ENCODE peak calls at places on chromosomes 12 and 14, in ten cellular contexts. One of them, this sample, is unnamed.

GRCh38 chr12:95601091-95601490 is 49.8 kb upstream of the USP44 start:
- DNase-seq in PC-9: no peak
- DNase-seq in right lobe of liver: no peak
- DNase-seq in PC-3: no peak
- DNase-seq in choroid plexus epithelial cell: no peak
- DNase-seq in right cardiac atrium: no peak
- DNase-seq in MG63: no peak
- DNase-seq in fibroblast of the aortic adventitia: peak
- DNase-seq in A549: no peak
- DNase-seq in uterus: no peak
- DNase-seq in this sample: no peak

GRCh38 chr12:47133981-47134380 is 54.2 kb upstream of the AMIGO2 start:
- DNase-seq in PC-9: no peak
- DNase-seq in right lobe of liver: no peak
- DNase-seq in PC-3: no peak
- DNase-seq in choroid plexus epithelial cell: no peak
- DNase-seq in right cardiac atrium: no peak
- DNase-seq in MG63: no peak
- DNase-seq in fibroblast of the aortic adventitia: no peak
- DNase-seq in A549: no peak
- DNase-seq in uterus: no peak
- DNase-seq in this sample: no peak

GRCh38 chr12:121196902-121197301 is 13.0 kb upstream of the P2RX4 start:
- DNase-seq in PC-9: no peak
- DNase-seq in right lobe of liver: no peak
- DNase-seq in PC-3: no peak
- DNase-seq in choroid plexus epithelial cell: no peak
- DNase-seq in right cardiac atrium: no peak
- DNase-seq in MG63: no peak
- DNase-seq in fibroblast of the aortic adventitia: no peak
- DNase-seq in A549: no peak
- DNase-seq in uterus: no peak
- DNase-seq in this sample: no peak

GRCh38 chr12:52454411-52455201 is 2.7 kb upstream of the KRT6B start:
- DNase-seq in PC-9: peak
- DNase-seq in right lobe of liver: no peak
- DNase-seq in PC-3: peak
- DNase-seq in choroid plexus epithelial cell: no peak
- DNase-seq in right cardiac atrium: no peak
- DNase-seq in MG63: no peak
- DNase-seq in fibroblast of the aortic adventitia: no peak
- DNase-seq in A549: no peak
- DNase-seq in uterus: no peak
- DNase-seq in this sample: no peak

GRCh38 chr14:95044463-95045254 is 112.7 kb downstream of the DICER1 start:
- DNase-seq in PC-9: no peak
- DNase-seq in right lobe of liver: no peak
- DNase-seq in PC-3: no peak
- DNase-seq in choroid plexus epithelial cell: no peak
- DNase-seq in right cardiac atrium: no peak
- DNase-seq in MG63: no peak
- DNase-seq in fibroblast of the aortic adventitia: no peak
- DNase-seq in A549: no peak
- DNase-seq in uterus: no peak
- DNase-seq in this sample: peak

GRCh38 chr12:93107943-93108342 is 178.8 kb upstream of the EEA1 start:
- DNase-seq in PC-9: no peak
- DNase-seq in right lobe of liver: no peak
- DNase-seq in PC-3: no peak
- DNase-seq in choroid plexus epithelial cell: no peak
- DNase-seq in right cardiac atrium: no peak
- DNase-seq in MG63: no peak
- DNase-seq in fibroblast of the aortic adventitia: no peak
- DNase-seq in A549: no peak
- DNase-seq in uterus: no peak
- DNase-seq in this sample: no peak

GRCh38 chr12:1339608-1340319 is 254.6 kb downstream of the FBXL14 start:
- DNase-seq in PC-9: no peak
- DNase-seq in right lobe of liver: no peak
- DNase-seq in PC-3: no peak
- DNase-seq in choroid plexus epithelial cell: no peak
- DNase-seq in right cardiac atrium: no peak
- DNase-seq in MG63: no peak
- DNase-seq in fibroblast of the aortic adventitia: no peak
- DNase-seq in A549: no peak
- DNase-seq in uterus: no peak
- DNase-seq in this sample: no peak

GRCh38 chr12:93943766-93944165 is 204.6 kb upstream of the PLXNC1 start:
- DNase-seq in PC-9: no peak
- DNase-seq in right lobe of liver: no peak
- DNase-seq in PC-3: peak
- DNase-seq in choroid plexus epithelial cell: peak
- DNase-seq in right cardiac atrium: peak
- DNase-seq in MG63: peak
- DNase-seq in fibroblast of the aortic adventitia: peak
- DNase-seq in A549: no peak
- DNase-seq in uterus: no peak
- DNase-seq in this sample: no peak

GRCh38 chr14:63308723-63309317 is 9.9 kb downstream of the GPHB5 start:
- DNase-seq in PC-9: no peak
- DNase-seq in right lobe of liver: no peak
- DNase-seq in PC-3: peak
- DNase-seq in choroid plexus epithelial cell: peak
- DNase-seq in right cardiac atrium: no peak
- DNase-seq in MG63: no peak
- DNase-seq in fibroblast of the aortic adventitia: peak
- DNase-seq in A549: no peak
- DNase-seq in uterus: no peak
- DNase-seq in this sample: no peak

GRCh38 chr12:12032260-12032761 is 38.4 kb upstream of the BCL2L14 start:
- DNase-seq in PC-9: no peak
- DNase-seq in right lobe of liver: peak
- DNase-seq in PC-3: no peak
- DNase-seq in choroid plexus epithelial cell: no peak
- DNase-seq in right cardiac atrium: no peak
- DNase-seq in MG63: no peak
- DNase-seq in fibroblast of the aortic adventitia: no peak
- DNase-seq in A549: no peak
- DNase-seq in uterus: no peak
- DNase-seq in this sample: no peak

DNA sequence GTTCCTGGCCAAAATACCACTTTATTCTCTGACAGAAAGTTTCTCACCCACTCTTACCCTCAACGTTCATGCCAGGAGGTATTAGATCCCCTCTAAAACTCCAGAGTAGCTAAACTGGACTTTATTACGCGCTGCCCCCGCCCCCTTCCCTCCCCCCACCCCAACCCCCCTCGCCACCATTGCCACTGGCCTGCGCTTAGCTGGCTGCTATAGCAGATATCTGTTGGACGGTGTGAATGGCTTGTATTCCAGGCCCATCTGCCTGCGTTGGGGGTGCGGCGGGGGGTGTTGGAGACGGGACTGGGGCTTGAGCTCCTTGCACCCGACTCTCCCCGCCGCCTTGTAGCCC is 564 bp upstream of the THTPA start:
- DNase-seq in PC-9: no peak
- DNase-seq in right lobe of liver: no peak
- DNase-seq in PC-3: no peak
- DNase-seq in choroid plexus epithelial cell: no peak
- DNase-seq in right cardiac atrium: no peak
- DNase-seq in MG63: no peak
- DNase-seq in fibroblast of the aortic adventitia: no peak
- DNase-seq in A549: no peak
- DNase-seq in uterus: no peak
- DNase-seq in this sample: no peak
- H3K4me3 ChIP-seq in PC-9: peak
- H3K4me3 ChIP-seq in right lobe of liver: peak
- H3K4me3 ChIP-seq in PC-3: peak
- H3K4me3 ChIP-seq in choroid plexus epithelial cell: peak
- H3K4me3 ChIP-seq in right cardiac atrium: peak
- H3K4me3 ChIP-seq in MG63: peak
- H3K4me3 ChIP-seq in fibroblast of the aortic adventitia: peak
- H3K4me3 ChIP-seq in A549: peak
- H3K4me3 ChIP-seq in uterus: peak
- H3K4me3 ChIP-seq in this sample: peak

GRCh38 chr12:48856379-48856778 is 4.4 kb upstream of the DDX23 start:
- DNase-seq in PC-9: no peak
- DNase-seq in right lobe of liver: no peak
- DNase-seq in PC-3: no peak
- DNase-seq in choroid plexus epithelial cell: no peak
- DNase-seq in right cardiac atrium: no peak
- DNase-seq in MG63: no peak
- DNase-seq in fibroblast of the aortic adventitia: no peak
- DNase-seq in A549: no peak
- DNase-seq in uterus: no peak
- DNase-seq in this sample: no peak

GRCh38 chr12:48852734-48853168 is 788 bp upstream of the DDX23 start:
- DNase-seq in PC-9: no peak
- DNase-seq in right lobe of liver: no peak
- DNase-seq in PC-3: no peak
- DNase-seq in choroid plexus epithelial cell: no peak
- DNase-seq in right cardiac atrium: no peak
- DNase-seq in MG63: no peak
- DNase-seq in fibroblast of the aortic adventitia: no peak
- DNase-seq in A549: no peak
- DNase-seq in uterus: no peak
- DNase-seq in this sample: no peak

GRCh38 chr12:48854488-48854887 is 2.5 kb upstream of the DDX23 start:
- DNase-seq in PC-9: no peak
- DNase-seq in right lobe of liver: no peak
- DNase-seq in PC-3: no peak
- DNase-seq in choroid plexus epithelial cell: no peak
- DNase-seq in right cardiac atrium: no peak
- DNase-seq in MG63: no peak
- DNase-seq in fibroblast of the aortic adventitia: no peak
- DNase-seq in A549: no peak
- DNase-seq in uterus: no peak
- DNase-seq in this sample: no peak

GRCh38 chr12:48851883-48852733 is at the start of gene DDX23:
- DNase-seq in PC-9: peak
- DNase-seq in right lobe of liver: peak
- DNase-seq in PC-3: peak
- DNase-seq in choroid plexus epithelial cell: peak
- DNase-seq in right cardiac atrium: peak
- DNase-seq in MG63: peak
- DNase-seq in fibroblast of the aortic adventitia: peak
- DNase-seq in A549: peak
- DNase-seq in uterus: peak
- DNase-seq in this sample: peak

DNA sequence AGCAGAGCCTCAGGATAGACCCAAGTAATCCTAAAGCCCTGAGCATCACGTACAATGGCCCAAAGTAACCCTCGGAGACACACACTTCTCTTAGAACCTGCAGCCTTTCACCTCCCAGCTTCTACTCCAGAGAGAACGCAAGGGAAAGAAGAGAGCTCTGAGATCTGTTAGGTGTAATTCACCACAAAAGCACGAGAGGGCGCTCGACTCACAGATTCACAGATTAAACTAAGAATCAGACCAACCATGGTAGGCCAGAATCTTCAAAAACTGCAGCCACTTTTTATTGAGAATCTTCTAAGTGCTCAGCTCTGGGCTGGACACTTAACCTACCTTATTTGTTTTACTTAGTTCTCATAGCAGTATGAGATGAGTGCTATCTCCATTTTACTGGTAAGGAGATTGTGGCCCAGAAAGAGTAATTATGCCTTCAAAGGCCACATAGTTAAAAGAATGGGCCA is 1.3 kb upstream of the DDX23 start:
- DNase-seq in PC-9: peak
- DNase-seq in right lobe of liver: peak
- DNase-seq in PC-3: peak
- DNase-seq in choroid plexus epithelial cell: peak
- DNase-seq in right cardiac atrium: peak
- DNase-seq in MG63: peak
- DNase-seq in fibroblast of the aortic adventitia: peak
- DNase-seq in A549: peak
- DNase-seq in uterus: peak
- DNase-seq in this sample: peak
- H3K4me3 ChIP-seq in PC-9: peak
- H3K4me3 ChIP-seq in right lobe of liver: peak
- H3K4me3 ChIP-seq in PC-3: peak
- H3K4me3 ChIP-seq in choroid plexus epithelial cell: no peak
- H3K4me3 ChIP-seq in right cardiac atrium: peak
- H3K4me3 ChIP-seq in MG63: peak
- H3K4me3 ChIP-seq in fibroblast of the aortic adventitia: peak
- H3K4me3 ChIP-seq in A549: peak
- H3K4me3 ChIP-seq in uterus: peak
- H3K4me3 ChIP-seq in this sample: peak

GRCh38 chr14:66619952-66620351 is 112.0 kb downstream of the GPHN start:
- DNase-seq in PC-9: no peak
- DNase-seq in right lobe of liver: no peak
- DNase-seq in PC-3: no peak
- DNase-seq in choroid plexus epithelial cell: no peak
- DNase-seq in right cardiac atrium: no peak
- DNase-seq in MG63: no peak
- DNase-seq in fibroblast of the aortic adventitia: no peak
- DNase-seq in A549: no peak
- DNase-seq in uterus: no peak
- DNase-seq in this sample: no peak

GRCh38 chr14:66628646-66629045 is 120.7 kb downstream of the GPHN start:
- DNase-seq in PC-9: no peak
- DNase-seq in right lobe of liver: no peak
- DNase-seq in PC-3: no peak
- DNase-seq in choroid plexus epithelial cell: peak
- DNase-seq in right cardiac atrium: no peak
- DNase-seq in MG63: no peak
- DNase-seq in fibroblast of the aortic adventitia: peak
- DNase-seq in A549: no peak
- DNase-seq in uterus: no peak
- DNase-seq in this sample: no peak

GRCh38 chr14:66624319-66624937 is 116.5 kb downstream of the GPHN start:
- DNase-seq in PC-9: no peak
- DNase-seq in right lobe of liver: peak
- DNase-seq in PC-3: peak
- DNase-seq in choroid plexus epithelial cell: peak
- DNase-seq in right cardiac atrium: peak
- DNase-seq in MG63: peak
- DNase-seq in fibroblast of the aortic adventitia: peak
- DNase-seq in A549: peak
- DNase-seq in uterus: no peak
- DNase-seq in this sample: peak

GRCh38 chr14:66623838-66624237 is 115.9 kb downstream of the GPHN start:
- DNase-seq in PC-9: no peak
- DNase-seq in right lobe of liver: no peak
- DNase-seq in PC-3: no peak
- DNase-seq in choroid plexus epithelial cell: no peak
- DNase-seq in right cardiac atrium: no peak
- DNase-seq in MG63: no peak
- DNase-seq in fibroblast of the aortic adventitia: no peak
- DNase-seq in A549: no peak
- DNase-seq in uterus: no peak
- DNase-seq in this sample: no peak
- H3K4me3 ChIP-seq in PC-9: no peak
- H3K4me3 ChIP-seq in right lobe of liver: no peak
- H3K4me3 ChIP-seq in PC-3: no peak
- H3K4me3 ChIP-seq in choroid plexus epithelial cell: no peak
- H3K4me3 ChIP-seq in right cardiac atrium: no peak
- H3K4me3 ChIP-seq in MG63: no peak
- H3K4me3 ChIP-seq in fibroblast of the aortic adventitia: no peak
- H3K4me3 ChIP-seq in A549: no peak
- H3K4me3 ChIP-seq in uterus: no peak
- H3K4me3 ChIP-seq in this sample: no peak

DNA sequence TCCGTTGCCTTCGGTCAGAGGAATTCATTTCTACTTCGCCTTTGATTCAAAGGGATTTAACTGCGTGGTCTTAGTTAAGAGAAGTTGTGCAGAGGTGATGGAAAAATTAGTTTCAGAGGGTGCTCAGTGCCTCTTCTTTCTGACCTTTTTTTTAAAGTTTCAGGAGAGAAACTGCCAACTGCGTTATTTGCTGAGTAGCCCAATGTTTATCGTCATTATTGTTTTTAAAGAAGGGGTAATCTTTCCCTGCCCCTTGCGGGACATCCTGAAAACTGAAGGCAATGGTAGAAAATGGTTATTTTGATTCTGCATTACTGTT is 11.0 kb downstream of the OTX2 start:
- DNase-seq in PC-9: no peak
- DNase-seq in right lobe of liver: no peak
- DNase-seq in PC-3: no peak
- DNase-seq in choroid plexus epithelial cell: no peak
- DNase-seq in right cardiac atrium: no peak
- DNase-seq in MG63: no peak
- DNase-seq in fibroblast of the aortic adventitia: no peak
- DNase-seq in A549: no peak
- DNase-seq in uterus: no peak
- DNase-seq in this sample: no peak
- H3K4me3 ChIP-seq in PC-9: no peak
- H3K4me3 ChIP-seq in right lobe of liver: no peak
- H3K4me3 ChIP-seq in PC-3: no peak
- H3K4me3 ChIP-seq in choroid plexus epithelial cell: no peak
- H3K4me3 ChIP-seq in right cardiac atrium: no peak
- H3K4me3 ChIP-seq in MG63: no peak
- H3K4me3 ChIP-seq in fibroblast of the aortic adventitia: no peak
- H3K4me3 ChIP-seq in A549: no peak
- H3K4me3 ChIP-seq in uterus: no peak
- H3K4me3 ChIP-seq in this sample: no peak

This sample was measured in sigmoid colon.